ENCODE peak calls at places on chromosome 18, in nine cellular contexts. One of them, this sample, is unnamed.

GRCh38 chr18:8359076-8359475 is 250.2 kb upstream of the RAB12 start:
- DNase-seq in epithelial cell of proximal tubule: no peak
- DNase-seq in mesendoderm: no peak
- DNase-seq in ELR: no peak
- DNase-seq in heart left ventricle: no peak
- DNase-seq in GM20000: no peak
- DNase-seq in T-helper 2 cell: no peak
- DNase-seq in stimulated activated CD4-positive, alpha-beta T cell treated with anti-CD3 and anti-CD28 coated beads, Interleukin-2, amount 100 ng/mL, for 48 hours: no peak
- DNase-seq in NCI-H1417: peak
- DNase-seq in this sample: no peak

GRCh38 chr18:12703714-12704113 is 872 bp downstream of the PSMG2 start:
- DNase-seq in T-helper 2 cell: no peak
- DNase-seq in GM20000: no peak
- DNase-seq in epithelial cell of proximal tubule: no peak
- DNase-seq in mesendoderm: peak
- DNase-seq in NCI-H1417: peak
- DNase-seq in stimulated activated CD4-positive, alpha-beta T cell treated with anti-CD3 and anti-CD28 coated beads, Interleukin-2, amount 100 ng/mL, for 48 hours: no peak
- DNase-seq in heart left ventricle: no peak
- DNase-seq in ELR: peak
- DNase-seq in this sample: no peak

GRCh38 chr18:48219429-48220145 is 189.6 kb downstream of the ZBTB7C start:
- DNase-seq in heart left ventricle: no peak
- DNase-seq in NCI-H1417: no peak
- DNase-seq in T-helper 2 cell: no peak
- DNase-seq in epithelial cell of proximal tubule: no peak
- DNase-seq in mesendoderm: no peak
- DNase-seq in GM20000: no peak
- DNase-seq in stimulated activated CD4-positive, alpha-beta T cell treated with anti-CD3 and anti-CD28 coated beads, Interleukin-2, amount 100 ng/mL, for 48 hours: no peak
- DNase-seq in ELR: no peak
- DNase-seq in this sample: no peak

GRCh38 chr18:45690975-45691815 is 32.8 kb upstream of the SLC14A1 start:
- DNase-seq in mesendoderm: peak
- DNase-seq in ELR: peak
- DNase-seq in heart left ventricle: peak
- DNase-seq in epithelial cell of proximal tubule: no peak
- DNase-seq in stimulated activated CD4-positive, alpha-beta T cell treated with anti-CD3 and anti-CD28 coated beads, Interleukin-2, amount 100 ng/mL, for 48 hours: peak
- DNase-seq in T-helper 2 cell: peak
- DNase-seq in NCI-H1417: peak
- DNase-seq in GM20000: peak
- DNase-seq in this sample: peak

GRCh38 chr18:72999971-73000607 is 132.3 kb upstream of the NETO1 start:
- DNase-seq in ELR: no peak
- DNase-seq in stimulated activated CD4-positive, alpha-beta T cell treated with anti-CD3 and anti-CD28 coated beads, Interleukin-2, amount 100 ng/mL, for 48 hours: no peak
- DNase-seq in T-helper 2 cell: no peak
- DNase-seq in GM20000: no peak
- DNase-seq in epithelial cell of proximal tubule: no peak
- DNase-seq in mesendoderm: no peak
- DNase-seq in heart left ventricle: no peak
- DNase-seq in NCI-H1417: no peak
- DNase-seq in this sample: no peak

GRCh38 chr18:54774423-54774822 is 53.9 kb upstream of the RAB27B start:
- DNase-seq in mesendoderm: no peak
- DNase-seq in GM20000: no peak
- DNase-seq in ELR: peak
- DNase-seq in T-helper 2 cell: no peak
- DNase-seq in heart left ventricle: no peak
- DNase-seq in NCI-H1417: peak
- DNase-seq in epithelial cell of proximal tubule: no peak
- DNase-seq in stimulated activated CD4-positive, alpha-beta T cell treated with anti-CD3 and anti-CD28 coated beads, Interleukin-2, amount 100 ng/mL, for 48 hours: no peak
- DNase-seq in this sample: no peak

GRCh38 chr18:42931501-42931900 is 184.0 kb downstream of the RIT2 start:
- DNase-seq in heart left ventricle: no peak
- DNase-seq in ELR: no peak
- DNase-seq in mesendoderm: peak
- DNase-seq in GM20000: no peak
- DNase-seq in epithelial cell of proximal tubule: peak
- DNase-seq in T-helper 2 cell: no peak
- DNase-seq in NCI-H1417: no peak
- DNase-seq in stimulated activated CD4-positive, alpha-beta T cell treated with anti-CD3 and anti-CD28 coated beads, Interleukin-2, amount 100 ng/mL, for 48 hours: no peak
- DNase-seq in this sample: no peak

GRCh38 chr18:42330296-42330695 is 375.3 kb downstream of the PIK3C3 start:
- DNase-seq in mesendoderm: peak
- DNase-seq in T-helper 2 cell: no peak
- DNase-seq in epithelial cell of proximal tubule: peak
- DNase-seq in GM20000: no peak
- DNase-seq in ELR: no peak
- DNase-seq in stimulated activated CD4-positive, alpha-beta T cell treated with anti-CD3 and anti-CD28 coated beads, Interleukin-2, amount 100 ng/mL, for 48 hours: no peak
- DNase-seq in NCI-H1417: no peak
- DNase-seq in heart left ventricle: no peak
- DNase-seq in this sample: no peak

GRCh38 chr18:47883771-47884413 is 46.6 kb downstream of the SMAD2 start:
- DNase-seq in mesendoderm: no peak
- DNase-seq in NCI-H1417: peak
- DNase-seq in ELR: peak
- DNase-seq in T-helper 2 cell: no peak
- DNase-seq in GM20000: no peak
- DNase-seq in epithelial cell of proximal tubule: no peak
- DNase-seq in heart left ventricle: peak
- DNase-seq in stimulated activated CD4-positive, alpha-beta T cell treated with anti-CD3 and anti-CD28 coated beads, Interleukin-2, amount 100 ng/mL, for 48 hours: peak
- DNase-seq in this sample: no peak

GRCh38 chr18:456361-456821 is 44.1 kb downstream of the COLEC12 start:
- DNase-seq in GM20000: no peak
- DNase-seq in stimulated activated CD4-positive, alpha-beta T cell treated with anti-CD3 and anti-CD28 coated beads, Interleukin-2, amount 100 ng/mL, for 48 hours: no peak
- DNase-seq in T-helper 2 cell: no peak
- DNase-seq in ELR: no peak
- DNase-seq in heart left ventricle: peak
- DNase-seq in NCI-H1417: no peak
- DNase-seq in epithelial cell of proximal tubule: no peak
- DNase-seq in mesendoderm: no peak
- DNase-seq in this sample: no peak

GRCh38 chr18:65753520-65753919 is 2.7 kb downstream of the CDH7 start:
- DNase-seq in epithelial cell of proximal tubule: peak
- DNase-seq in GM20000: no peak
- DNase-seq in heart left ventricle: no peak
- DNase-seq in NCI-H1417: peak
- DNase-seq in T-helper 2 cell: no peak
- DNase-seq in ELR: no peak
- DNase-seq in mesendoderm: peak
- DNase-seq in stimulated activated CD4-positive, alpha-beta T cell treated with anti-CD3 and anti-CD28 coated beads, Interleukin-2, amount 100 ng/mL, for 48 hours: no peak
- DNase-seq in this sample: peak

GRCh38 chr18:70181725-70182124 is 23.8 kb downstream of the RTTN start:
- DNase-seq in ELR: no peak
- DNase-seq in T-helper 2 cell: no peak
- DNase-seq in stimulated activated CD4-positive, alpha-beta T cell treated with anti-CD3 and anti-CD28 coated beads, Interleukin-2, amount 100 ng/mL, for 48 hours: no peak
- DNase-seq in GM20000: no peak
- DNase-seq in NCI-H1417: no peak
- DNase-seq in heart left ventricle: no peak
- DNase-seq in mesendoderm: no peak
- DNase-seq in epithelial cell of proximal tubule: no peak
- DNase-seq in this sample: no peak

GRCh38 chr18:35344736-35345459 is 678 bp upstream of the ZNF24 start:
- DNase-seq in T-helper 2 cell: no peak
- DNase-seq in GM20000: no peak
- DNase-seq in ELR: no peak
- DNase-seq in epithelial cell of proximal tubule: no peak
- DNase-seq in stimulated activated CD4-positive, alpha-beta T cell treated with anti-CD3 and anti-CD28 coated beads, Interleukin-2, amount 100 ng/mL, for 48 hours: no peak
- DNase-seq in heart left ventricle: no peak
- DNase-seq in mesendoderm: no peak
- DNase-seq in NCI-H1417: peak
- DNase-seq in this sample: no peak

GRCh38 chr18:79405019-79405780 is 9.5 kb downstream of the NFATC1 start:
- DNase-seq in GM20000: no peak
- DNase-seq in T-helper 2 cell: peak
- DNase-seq in heart left ventricle: peak
- DNase-seq in ELR: no peak
- DNase-seq in epithelial cell of proximal tubule: no peak
- DNase-seq in mesendoderm: no peak
- DNase-seq in stimulated activated CD4-positive, alpha-beta T cell treated with anti-CD3 and anti-CD28 coated beads, Interleukin-2, amount 100 ng/mL, for 48 hours: peak
- DNase-seq in NCI-H1417: peak
- DNase-seq in this sample: peak

This sample was measured in glutamatergic neuron.